ENCODE peak calls at places on chromosomes 12 and 14, in seven cellular contexts. S, U, W, H, L, O and Z are unnamed samples.

GRCh38 chr12:52495385-52495784 is 2.3 kb upstream of the KRT6A start:
- DNase-seq in S (no peak), U (no peak), W (no peak), H (no peak), L (no peak), O (peak), Z (peak)

GRCh38 chr14:20343855-20344205 is 395 bp downstream of the PARP2 start:
- DNase-seq in S (no peak), U (no peak), W (no peak), H (no peak), L (no peak), O (peak), Z (no peak)

GRCh38 chr14:83826838-83827237 is 1703.1 kb upstream of the FLRT2 start:
- DNase-seq in S (no peak), U (no peak), W (no peak), H (no peak), L (no peak), O (peak), Z (peak)

GRCh38 chr12:49092086-49092815 is 2.4 kb downstream of the DHH start:
- DNase-seq in S (no peak), U (no peak), W (peak), H (no peak), L (no peak), O (peak), Z (peak)

GRCh38 chr12:130204441-130204840 is 42.2 kb downstream of the FZD10 start:
- DNase-seq in S (no peak), U (no peak), W (no peak), H (no peak), L (no peak), O (no peak), Z (peak)

GRCh38 chr14:73662439-73663056 is 17.8 kb downstream of the DNAL1 start:
- DNase-seq in S (no peak), U (no peak), W (no peak), H (peak), L (peak), O (peak), Z (peak)

GRCh38 chr12:24212496-24212895 is 263.0 kb upstream of the SOX5 start:
- DNase-seq in S (no peak), U (no peak), W (no peak), H (no peak), L (no peak), O (no peak), Z (no peak)

GRCh38 chr14:53924754-53925153 is 31.9 kb downstream of the BMP4 start:
- DNase-seq in S (no peak), U (no peak), W (no peak), H (no peak), L (peak), O (peak), Z (peak)

GRCh38 chr14:39841088-39841487 is 408.9 kb upstream of the FBXO33 start:
- DNase-seq in S (no peak), U (no peak), W (no peak), H (no peak), L (no peak), O (no peak), Z (peak)

GRCh38 chr12:19113464-19113863 is 16.1 kb upstream of the PLEKHA5 start:
- DNase-seq in S (no peak), U (no peak), W (no peak), H (no peak), L (no peak), O (no peak), Z (no peak)

GRCh38 chr12:76183459-76184186 is 99.1 kb upstream of the NAP1L1 start:
- DNase-seq in S (no peak), U (peak), W (no peak), H (no peak), L (peak), O (peak), Z (peak)

GRCh38 chr12:127145929-127146789 is 1120.8 kb upstream of the TMEM132C start:
- DNase-seq in S (no peak), U (no peak), W (peak), H (peak), L (no peak), O (peak), Z (no peak)

GRCh38 chr12:121961195-121961879 is 42.9 kb downstream of the CFAP251 start:
- DNase-seq in S (no peak), U (no peak), W (no peak), H (no peak), L (peak), O (no peak), Z (no peak)

GRCh38 chr14:68873379-68873778 is 80.5 kb upstream of the ZFP36L1 start:
- DNase-seq in S (no peak), U (no peak), W (no peak), H (no peak), L (no peak), O (no peak), Z (peak)

GRCh38 chr14:35159742-35160409 is 37.5 kb downstream of the PRORP start:
- DNase-seq in S (no peak), U (no peak), W (no peak), H (no peak), L (peak), O (peak), Z (peak)

DNA sequence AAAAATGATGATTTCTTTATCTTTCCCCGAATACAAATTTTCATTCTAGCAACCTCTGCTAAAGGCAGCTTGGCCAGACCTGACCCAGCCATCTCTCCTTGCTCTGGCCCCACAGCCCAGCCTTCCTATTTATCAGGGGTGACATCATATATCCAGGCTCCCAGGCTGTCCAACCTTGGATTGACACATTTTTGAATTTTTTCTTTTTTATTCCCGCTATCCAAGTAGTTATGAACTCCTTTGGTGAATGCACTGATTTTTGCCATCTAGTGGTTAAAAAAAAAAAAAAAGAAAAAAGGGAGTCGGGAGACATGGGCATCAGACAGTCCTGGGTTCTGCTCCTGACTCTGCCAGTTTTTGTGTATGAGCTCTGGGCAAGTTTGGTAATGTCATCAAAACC is 120.5 kb downstream of the PTPN11 start:
- DNase-seq in S (no peak), U (no peak), W (no peak), H (no peak), L (no peak), O (no peak), Z (no peak)
- TF ChIP-seq CTCF in S (no peak), U (no peak), W (no peak), H (no peak), L (no peak), O (no peak), Z (no peak)

DNA sequence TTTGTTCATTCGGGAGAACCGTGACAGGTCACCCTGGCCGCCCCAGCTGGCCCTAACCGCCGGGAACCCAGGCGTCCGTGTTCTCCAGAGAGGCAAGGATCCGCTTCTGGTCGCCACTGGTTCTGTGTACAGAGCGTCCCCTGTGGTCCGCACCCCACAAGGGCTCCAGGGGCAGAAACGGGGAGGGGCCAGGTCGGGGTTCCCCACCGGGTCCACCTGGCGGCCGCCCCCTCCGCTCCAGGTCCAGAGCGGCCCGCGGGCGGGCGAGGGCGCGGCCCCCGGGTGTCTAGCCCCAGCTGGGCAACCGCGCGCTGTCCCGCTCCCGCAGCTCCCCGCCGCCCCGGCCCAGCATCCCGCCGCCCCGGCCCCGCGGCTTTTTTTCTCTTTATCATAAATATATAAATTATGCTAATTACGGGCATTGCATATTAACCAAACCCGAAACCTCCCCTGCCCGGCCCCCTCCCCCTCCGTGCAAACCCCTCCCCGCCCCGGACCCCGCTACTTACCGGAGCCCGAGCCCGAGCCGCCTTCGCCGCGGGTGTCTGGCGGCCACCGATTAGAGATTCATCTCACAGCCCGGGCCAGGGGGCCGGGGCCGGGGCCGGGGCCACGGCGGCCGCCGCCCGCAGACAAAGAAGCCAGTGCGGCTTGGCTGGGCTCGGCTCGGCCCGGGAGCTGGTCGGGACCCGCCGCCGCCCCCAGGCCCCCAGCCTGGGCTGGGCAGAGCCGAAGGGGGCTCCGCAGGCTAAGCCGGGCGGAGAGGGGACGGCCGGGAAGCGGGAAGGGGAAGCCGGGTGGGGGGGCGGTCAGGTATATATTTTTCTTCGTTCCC is 512 bp downstream of the POU6F1 start:
- DNase-seq in S (no peak), U (no peak), W (peak), H (peak), L (no peak), O (peak), Z (peak)
- TF ChIP-seq CTCF in S (peak), U (peak), W (peak), H (peak), L (peak), O (peak), Z (no peak)

GRCh38 chr12:110861729-110862128 is 14.9 kb downstream of the CCDC63 start:
- DNase-seq in S (no peak), U (no peak), W (no peak), H (no peak), L (no peak), O (no peak), Z (no peak)
- TF ChIP-seq CTCF in S (no peak), U (no peak), W (peak), H (no peak), L (no peak), O (no peak), Z (no peak)

GRCh38 chr12:85755760-85756159 is 80.4 kb downstream of the RASSF9 start:
- DNase-seq in S (no peak), U (no peak), W (no peak), H (no peak), L (peak), O (peak), Z (peak)
- TF ChIP-seq CTCF in S (no peak), U (no peak), W (no peak), H (no peak), L (peak), O (peak), Z (no peak)